ENCODE peak calls at places on chromosomes 3 and 15, in eight cellular contexts. One of them, this sample, is unnamed.

GRCh38 chr3:20846081-20846480 is 660.1 kb upstream of the SGO1 start:
- ATAC-seq in right cardiac atrium: no peak
- ATAC-seq in pancreas: no peak
- ATAC-seq in natural killer cell: no peak
- ATAC-seq in CD8-positive, alpha-beta T cell: no peak
- ATAC-seq in left lung: no peak
- ATAC-seq in PC-3: no peak
- ATAC-seq in stimulated activated naive CD8-positive, alpha-beta T cell treated with anti-CD3 and anti-CD28 coated beads, Interleukin-15, Interleukin-2, amounts not matched to agents 100 U/mL and 50 U/mL, for 24 hours: no peak
- ATAC-seq in this sample: no peak

GRCh38 chr3:104825116-104825515 is 541.6 kb upstream of the ALCAM start:
- ATAC-seq in PC-3: no peak
- ATAC-seq in CD8-positive, alpha-beta T cell: no peak
- ATAC-seq in pancreas: no peak
- ATAC-seq in left lung: no peak
- ATAC-seq in right cardiac atrium: no peak
- ATAC-seq in stimulated activated naive CD8-positive, alpha-beta T cell treated with anti-CD3 and anti-CD28 coated beads, Interleukin-15, Interleukin-2, amounts not matched to agents 100 U/mL and 50 U/mL, for 24 hours: no peak
- ATAC-seq in natural killer cell: no peak
- ATAC-seq in this sample: no peak

GRCh38 chr3:12891391-12891984 is 50.1 kb upstream of the RPL32 start:
- ATAC-seq in right cardiac atrium: no peak
- ATAC-seq in stimulated activated naive CD8-positive, alpha-beta T cell treated with anti-CD3 and anti-CD28 coated beads, Interleukin-15, Interleukin-2, amounts not matched to agents 100 U/mL and 50 U/mL, for 24 hours: no peak
- ATAC-seq in CD8-positive, alpha-beta T cell: no peak
- ATAC-seq in PC-3: no peak
- ATAC-seq in left lung: no peak
- ATAC-seq in natural killer cell: no peak
- ATAC-seq in pancreas: no peak
- ATAC-seq in this sample: no peak

GRCh38 chr15:97866994-97867393 is 93.5 kb upstream of the ARRDC4 start:
- ATAC-seq in CD8-positive, alpha-beta T cell: no peak
- ATAC-seq in right cardiac atrium: no peak
- ATAC-seq in PC-3: no peak
- ATAC-seq in left lung: no peak
- ATAC-seq in pancreas: no peak
- ATAC-seq in stimulated activated naive CD8-positive, alpha-beta T cell treated with anti-CD3 and anti-CD28 coated beads, Interleukin-15, Interleukin-2, amounts not matched to agents 100 U/mL and 50 U/mL, for 24 hours: no peak
- ATAC-seq in natural killer cell: no peak
- ATAC-seq in this sample: no peak

GRCh38 chr3:18531662-18532061 is 106.5 kb upstream of the SATB1 start:
- ATAC-seq in natural killer cell: no peak
- ATAC-seq in PC-3: no peak
- ATAC-seq in pancreas: no peak
- ATAC-seq in CD8-positive, alpha-beta T cell: no peak
- ATAC-seq in right cardiac atrium: no peak
- ATAC-seq in left lung: no peak
- ATAC-seq in stimulated activated naive CD8-positive, alpha-beta T cell treated with anti-CD3 and anti-CD28 coated beads, Interleukin-15, Interleukin-2, amounts not matched to agents 100 U/mL and 50 U/mL, for 24 hours: peak
- ATAC-seq in this sample: peak

GRCh38 chr3:179921500-179921899 is 115.2 kb downstream of the PEX5L start:
- ATAC-seq in stimulated activated naive CD8-positive, alpha-beta T cell treated with anti-CD3 and anti-CD28 coated beads, Interleukin-15, Interleukin-2, amounts not matched to agents 100 U/mL and 50 U/mL, for 24 hours: no peak
- ATAC-seq in pancreas: no peak
- ATAC-seq in left lung: no peak
- ATAC-seq in right cardiac atrium: no peak
- ATAC-seq in PC-3: no peak
- ATAC-seq in CD8-positive, alpha-beta T cell: no peak
- ATAC-seq in natural killer cell: no peak
- ATAC-seq in this sample: peak

GRCh38 chr15:67100808-67101581 is 35.6 kb downstream of the SMAD3 start:
- ATAC-seq in CD8-positive, alpha-beta T cell: peak
- ATAC-seq in natural killer cell: no peak
- ATAC-seq in pancreas: no peak
- ATAC-seq in left lung: no peak
- ATAC-seq in PC-3: no peak
- ATAC-seq in right cardiac atrium: no peak
- ATAC-seq in stimulated activated naive CD8-positive, alpha-beta T cell treated with anti-CD3 and anti-CD28 coated beads, Interleukin-15, Interleukin-2, amounts not matched to agents 100 U/mL and 50 U/mL, for 24 hours: peak
- ATAC-seq in this sample: peak

GRCh38 chr3:61422945-61423740 is 138.2 kb upstream of the PTPRG start:
- ATAC-seq in PC-3: no peak
- ATAC-seq in stimulated activated naive CD8-positive, alpha-beta T cell treated with anti-CD3 and anti-CD28 coated beads, Interleukin-15, Interleukin-2, amounts not matched to agents 100 U/mL and 50 U/mL, for 24 hours: no peak
- ATAC-seq in pancreas: no peak
- ATAC-seq in natural killer cell: no peak
- ATAC-seq in left lung: no peak
- ATAC-seq in right cardiac atrium: no peak
- ATAC-seq in CD8-positive, alpha-beta T cell: no peak
- ATAC-seq in this sample: no peak

GRCh38 chr15:100926971-100927756 is 8.0 kb downstream of the LRRK1 start:
- ATAC-seq in pancreas: no peak
- ATAC-seq in stimulated activated naive CD8-positive, alpha-beta T cell treated with anti-CD3 and anti-CD28 coated beads, Interleukin-15, Interleukin-2, amounts not matched to agents 100 U/mL and 50 U/mL, for 24 hours: no peak
- ATAC-seq in left lung: no peak
- ATAC-seq in natural killer cell: no peak
- ATAC-seq in right cardiac atrium: no peak
- ATAC-seq in CD8-positive, alpha-beta T cell: no peak
- ATAC-seq in PC-3: no peak
- ATAC-seq in this sample: no peak

GRCh38 chr15:38539008-38539343 is 25.6 kb downstream of the RASGRP1 start:
- ATAC-seq in CD8-positive, alpha-beta T cell: peak
- ATAC-seq in natural killer cell: peak
- ATAC-seq in left lung: no peak
- ATAC-seq in stimulated activated naive CD8-positive, alpha-beta T cell treated with anti-CD3 and anti-CD28 coated beads, Interleukin-15, Interleukin-2, amounts not matched to agents 100 U/mL and 50 U/mL, for 24 hours: peak
- ATAC-seq in right cardiac atrium: no peak
- ATAC-seq in pancreas: no peak
- ATAC-seq in PC-3: no peak
- ATAC-seq in this sample: peak

GRCh38 chr15:65804252-65804931 is 12.3 kb upstream of the DENND4A start:
- ATAC-seq in right cardiac atrium: peak
- ATAC-seq in left lung: peak
- ATAC-seq in pancreas: peak
- ATAC-seq in stimulated activated naive CD8-positive, alpha-beta T cell treated with anti-CD3 and anti-CD28 coated beads, Interleukin-15, Interleukin-2, amounts not matched to agents 100 U/mL and 50 U/mL, for 24 hours: no peak
- ATAC-seq in natural killer cell: peak
- ATAC-seq in PC-3: no peak
- ATAC-seq in CD8-positive, alpha-beta T cell: no peak
- ATAC-seq in this sample: peak

GRCh38 chr3:105862217-105862616 is 6.6 kb downstream of the CBLB start:
- ATAC-seq in stimulated activated naive CD8-positive, alpha-beta T cell treated with anti-CD3 and anti-CD28 coated beads, Interleukin-15, Interleukin-2, amounts not matched to agents 100 U/mL and 50 U/mL, for 24 hours: peak
- ATAC-seq in pancreas: no peak
- ATAC-seq in right cardiac atrium: no peak
- ATAC-seq in natural killer cell: peak
- ATAC-seq in PC-3: no peak
- ATAC-seq in left lung: no peak
- ATAC-seq in CD8-positive, alpha-beta T cell: peak
- ATAC-seq in this sample: no peak